ENCODE peak calls at places on chromosomes 11 and 22, in nine cellular contexts. One of them, this sample, is unnamed. For H3K4me1, the result is how much of the 10 kb centered on the place peaks cover.

GRCh38 chr11:105236631-105237030 is 97.1 kb upstream of the CARD18 start:
- DNase-seq in OCI-LY7: no peak
- DNase-seq in prostate gland: no peak
- DNase-seq in MM.1S: no peak
- DNase-seq in tibial artery: no peak
- DNase-seq in psoas muscle: no peak
- DNase-seq in esophagus squamous epithelium: no peak
- DNase-seq in ovary: no peak
- DNase-seq in fibroblast of lung: peak
- DNase-seq in this sample: no peak

GRCh38 chr11:876550-876949 is 33.9 kb downstream of the TSPAN4 start:
- DNase-seq in OCI-LY7: no peak
- DNase-seq in prostate gland: no peak
- DNase-seq in ovary: peak
- DNase-seq in esophagus squamous epithelium: no peak
- DNase-seq in tibial artery: no peak
- DNase-seq in psoas muscle: peak
- DNase-seq in MM.1S: no peak
- DNase-seq in fibroblast of lung: peak
- DNase-seq in this sample: no peak

GRCh38 chr11:12182650-12183511 is 72.5 kb downstream of the MICAL2 start:
- DNase-seq in ovary: peak
- DNase-seq in MM.1S: no peak
- DNase-seq in OCI-LY7: no peak
- DNase-seq in prostate gland: no peak
- DNase-seq in tibial artery: no peak
- DNase-seq in esophagus squamous epithelium: no peak
- DNase-seq in psoas muscle: peak
- DNase-seq in fibroblast of lung: peak
- DNase-seq in this sample: no peak

GRCh38 chr11:65183201-65183891 is 1.6 kb downstream of the CAPN1 start:
- DNase-seq in MM.1S: no peak
- DNase-seq in tibial artery: no peak
- DNase-seq in esophagus squamous epithelium: no peak
- DNase-seq in psoas muscle: no peak
- DNase-seq in OCI-LY7: no peak
- DNase-seq in fibroblast of lung: no peak
- DNase-seq in prostate gland: peak
- DNase-seq in ovary: no peak
- DNase-seq in this sample: peak

GRCh38 chr11:121887564-121887963 is 228.5 kb downstream of the BLID start:
- DNase-seq in fibroblast of lung: no peak
- DNase-seq in tibial artery: no peak
- DNase-seq in prostate gland: no peak
- DNase-seq in psoas muscle: no peak
- DNase-seq in ovary: no peak
- DNase-seq in MM.1S: no peak
- DNase-seq in esophagus squamous epithelium: no peak
- DNase-seq in OCI-LY7: no peak
- DNase-seq in this sample: no peak

GRCh38 chr11:47061429-47062178 is 115.1 kb downstream of the ARFGAP2 start:
- DNase-seq in OCI-LY7: no peak
- DNase-seq in fibroblast of lung: no peak
- DNase-seq in prostate gland: no peak
- DNase-seq in tibial artery: no peak
- DNase-seq in esophagus squamous epithelium: no peak
- DNase-seq in psoas muscle: no peak
- DNase-seq in ovary: no peak
- DNase-seq in MM.1S: no peak
- DNase-seq in this sample: no peak

GRCh38 chr22:32555546-32555945 is 80.9 kb downstream of the FBXO7 start:
- DNase-seq in tibial artery: no peak
- DNase-seq in fibroblast of lung: no peak
- DNase-seq in psoas muscle: no peak
- DNase-seq in prostate gland: no peak
- DNase-seq in MM.1S: no peak
- DNase-seq in esophagus squamous epithelium: no peak
- DNase-seq in OCI-LY7: no peak
- DNase-seq in ovary: no peak
- DNase-seq in this sample: no peak

GRCh38 chr11:134252539-134253188 is 488 bp downstream of the THYN1 start:
- DNase-seq in tibial artery: no peak
- DNase-seq in MM.1S: no peak
- DNase-seq in psoas muscle: no peak
- DNase-seq in fibroblast of lung: no peak
- DNase-seq in prostate gland: no peak
- DNase-seq in ovary: no peak
- DNase-seq in OCI-LY7: peak
- DNase-seq in esophagus squamous epithelium: no peak
- DNase-seq in this sample: peak

GRCh38 chr22:23217171-23218052 is 37.1 kb downstream of the BCR start:
- DNase-seq in ovary: no peak
- DNase-seq in OCI-LY7: no peak
- DNase-seq in MM.1S: no peak
- DNase-seq in fibroblast of lung: no peak
- DNase-seq in prostate gland: no peak
- DNase-seq in esophagus squamous epithelium: no peak
- DNase-seq in tibial artery: no peak
- DNase-seq in psoas muscle: no peak
- DNase-seq in this sample: no peak

GRCh38 chr22:24118689-24119384 is 62.5 kb upstream of the SUSD2 start:
- DNase-seq in esophagus squamous epithelium: no peak
- DNase-seq in ovary: no peak
- DNase-seq in psoas muscle: peak
- DNase-seq in prostate gland: no peak
- DNase-seq in MM.1S: no peak
- DNase-seq in tibial artery: peak
- DNase-seq in fibroblast of lung: no peak
- DNase-seq in OCI-LY7: no peak
- DNase-seq in this sample: no peak

GRCh38 chr22:41000040-41000565 is 48.9 kb downstream of the RBX1 start:
- DNase-seq in ovary: no peak
- DNase-seq in MM.1S: no peak
- DNase-seq in esophagus squamous epithelium: no peak
- DNase-seq in fibroblast of lung: no peak
- DNase-seq in prostate gland: no peak
- DNase-seq in OCI-LY7: no peak
- DNase-seq in tibial artery: no peak
- DNase-seq in psoas muscle: no peak
- DNase-seq in this sample: no peak

GRCh38 chr22:19119949-19120348 is 2.3 kb downstream of the DGCR2 start:
- DNase-seq in esophagus squamous epithelium: no peak
- DNase-seq in ovary: no peak
- DNase-seq in psoas muscle: no peak
- DNase-seq in tibial artery: no peak
- DNase-seq in prostate gland: no peak
- DNase-seq in MM.1S: no peak
- DNase-seq in OCI-LY7: no peak
- DNase-seq in fibroblast of lung: no peak
- DNase-seq in this sample: no peak
- H3K4me1 ChIP-seq in esophagus squamous epithelium: half or more
- H3K4me1 ChIP-seq in ovary: under half
- H3K4me1 ChIP-seq in psoas muscle: half or more
- H3K4me1 ChIP-seq in tibial artery: half or more
- H3K4me1 ChIP-seq in prostate gland: under half
- H3K4me1 ChIP-seq in MM.1S: under half
- H3K4me1 ChIP-seq in OCI-LY7: half or more
- H3K4me1 ChIP-seq in fibroblast of lung: under half
- H3K4me1 ChIP-seq in this sample: half or more

GRCh38 chr11:9568161-9568853 is 5.2 kb upstream of the WEE1 start:
- DNase-seq in tibial artery: no peak
- DNase-seq in ovary: no peak
- DNase-seq in MM.1S: no peak
- DNase-seq in esophagus squamous epithelium: no peak
- DNase-seq in fibroblast of lung: no peak
- DNase-seq in psoas muscle: no peak
- DNase-seq in prostate gland: no peak
- DNase-seq in OCI-LY7: no peak
- DNase-seq in this sample: no peak
- H3K4me3 ChIP-seq in tibial artery: peak
- H3K4me3 ChIP-seq in ovary: no peak
- H3K4me3 ChIP-seq in MM.1S: no peak
- H3K4me3 ChIP-seq in esophagus squamous epithelium: no peak
- H3K4me3 ChIP-seq in fibroblast of lung: no peak
- H3K4me3 ChIP-seq in psoas muscle: no peak
- H3K4me3 ChIP-seq in prostate gland: no peak
- H3K4me3 ChIP-seq in OCI-LY7: no peak
- H3K4me3 ChIP-seq in this sample: no peak

GRCh38 chr22:26170795-26171194 is 1.5 kb downstream of the SEZ6L start:
- DNase-seq in fibroblast of lung: no peak
- DNase-seq in OCI-LY7: no peak
- DNase-seq in prostate gland: no peak
- DNase-seq in tibial artery: no peak
- DNase-seq in MM.1S: no peak
- DNase-seq in psoas muscle: peak
- DNase-seq in ovary: no peak
- DNase-seq in esophagus squamous epithelium: no peak
- DNase-seq in this sample: no peak
- TF ChIP-seq CTCF in fibroblast of lung: no peak
- TF ChIP-seq CTCF in OCI-LY7: no peak
- TF ChIP-seq CTCF in prostate gland: no peak
- TF ChIP-seq CTCF in tibial artery: no peak
- TF ChIP-seq CTCF in MM.1S: no peak
- TF ChIP-seq CTCF in psoas muscle: no peak
- TF ChIP-seq CTCF in ovary: no peak
- TF ChIP-seq CTCF in esophagus squamous epithelium: no peak
- TF ChIP-seq CTCF in this sample: no peak

GRCh38 chr11:9341638-9342137 is 27.3 kb upstream of the TMEM41B start:
- DNase-seq in fibroblast of lung: no peak
- DNase-seq in ovary: no peak
- DNase-seq in esophagus squamous epithelium: no peak
- DNase-seq in MM.1S: no peak
- DNase-seq in prostate gland: no peak
- DNase-seq in psoas muscle: no peak
- DNase-seq in tibial artery: no peak
- DNase-seq in OCI-LY7: no peak
- DNase-seq in this sample: no peak

GRCh38 chr11:9347100-9347499 is 32.7 kb upstream of the TMEM41B start:
- DNase-seq in esophagus squamous epithelium: no peak
- DNase-seq in psoas muscle: no peak
- DNase-seq in ovary: no peak
- DNase-seq in tibial artery: peak
- DNase-seq in fibroblast of lung: no peak
- DNase-seq in prostate gland: no peak
- DNase-seq in MM.1S: no peak
- DNase-seq in OCI-LY7: no peak
- DNase-seq in this sample: no peak

GRCh38 chr11:9344046-9344680 is 29.8 kb upstream of the TMEM41B start:
- DNase-seq in ovary: no peak
- DNase-seq in prostate gland: no peak
- DNase-seq in esophagus squamous epithelium: no peak
- DNase-seq in OCI-LY7: no peak
- DNase-seq in MM.1S: no peak
- DNase-seq in tibial artery: no peak
- DNase-seq in fibroblast of lung: no peak
- DNase-seq in psoas muscle: no peak
- DNase-seq in this sample: no peak
- H3K4me1 ChIP-seq in ovary: under half
- H3K4me1 ChIP-seq in prostate gland: under half
- H3K4me1 ChIP-seq in esophagus squamous epithelium: under half
- H3K4me1 ChIP-seq in OCI-LY7: under half
- H3K4me1 ChIP-seq in MM.1S: under half
- H3K4me1 ChIP-seq in tibial artery: under half
- H3K4me1 ChIP-seq in fibroblast of lung: under half
- H3K4me1 ChIP-seq in psoas muscle: under half
- H3K4me1 ChIP-seq in this sample: under half